ENCODE peak calls at places on chromosomes 3 and 15, in six cellular contexts. One of them, this sample, is unnamed.

GRCh38 chr15:101310508-101310907 is 15.5 kb upstream of the SNRPA1 start:
- DNase-seq in IMR-90: no peak
- DNase-seq in H9: no peak
- DNase-seq in H1: no peak
- DNase-seq in mesenchymal stem cell: no peak
- DNase-seq in trophoblast cell: no peak
- DNase-seq in this sample: no peak

GRCh38 chr3:71039332-71039731 is 544.2 kb downstream of the FOXP1 start:
- DNase-seq in mesenchymal stem cell: no peak
- DNase-seq in trophoblast cell: no peak
- DNase-seq in IMR-90: no peak
- DNase-seq in H1: no peak
- DNase-seq in H9: no peak
- DNase-seq in this sample: no peak

GRCh38 chr3:188280627-188281026 is 126.7 kb downstream of the LPP start:
- DNase-seq in mesenchymal stem cell: peak
- DNase-seq in IMR-90: peak
- DNase-seq in H9: no peak
- DNase-seq in H1: no peak
- DNase-seq in trophoblast cell: peak
- DNase-seq in this sample: no peak

GRCh38 chr15:41857316-41857715 is 18.7 kb downstream of the PLA2G4B start:
- DNase-seq in H9: no peak
- DNase-seq in H1: no peak
- DNase-seq in trophoblast cell: no peak
- DNase-seq in mesenchymal stem cell: no peak
- DNase-seq in IMR-90: no peak
- DNase-seq in this sample: no peak

GRCh38 chr15:48696627-48697312 is 51.3 kb upstream of the FBN1 start:
- DNase-seq in mesenchymal stem cell: no peak
- DNase-seq in H9: no peak
- DNase-seq in H1: no peak
- DNase-seq in trophoblast cell: peak
- DNase-seq in IMR-90: peak
- DNase-seq in this sample: no peak

GRCh38 chr3:149273096-149273751 is 51.6 kb upstream of the CP start:
- DNase-seq in trophoblast cell: peak
- DNase-seq in H1: no peak
- DNase-seq in IMR-90: peak
- DNase-seq in mesenchymal stem cell: peak
- DNase-seq in H9: peak
- DNase-seq in this sample: peak

GRCh38 chr15:57923311-57923710 is 142.2 kb downstream of the ALDH1A2 start:
- DNase-seq in mesenchymal stem cell: no peak
- DNase-seq in H9: no peak
- DNase-seq in IMR-90: no peak
- DNase-seq in trophoblast cell: no peak
- DNase-seq in H1: no peak
- DNase-seq in this sample: no peak

GRCh38 chr15:50241684-50242450 is 23.7 kb downstream of the HDC start:
- DNase-seq in mesenchymal stem cell: peak
- DNase-seq in trophoblast cell: no peak
- DNase-seq in H9: no peak
- DNase-seq in H1: no peak
- DNase-seq in IMR-90: peak
- DNase-seq in this sample: no peak

GRCh38 chr3:158702815-158703481 is 29.3 kb downstream of the RARRES1 start:
- DNase-seq in IMR-90: peak
- DNase-seq in H9: no peak
- DNase-seq in mesenchymal stem cell: peak
- DNase-seq in H1: no peak
- DNase-seq in trophoblast cell: no peak
- DNase-seq in this sample: no peak

GRCh38 chr3:123295171-123295900 is 93.6 kb downstream of the SEC22A start:
- DNase-seq in H9: no peak
- DNase-seq in IMR-90: no peak
- DNase-seq in H1: no peak
- DNase-seq in trophoblast cell: no peak
- DNase-seq in mesenchymal stem cell: no peak
- DNase-seq in this sample: no peak

GRCh38 chr15:77623878-77624524 is 8.7 kb downstream of the LINGO1 start:
- DNase-seq in trophoblast cell: no peak
- DNase-seq in IMR-90: no peak
- DNase-seq in H1: no peak
- DNase-seq in H9: no peak
- DNase-seq in mesenchymal stem cell: peak
- DNase-seq in this sample: no peak

GRCh38 chr15:77503764-77504163 is 83.1 kb downstream of the HMG20A start:
- DNase-seq in mesenchymal stem cell: no peak
- DNase-seq in H1: no peak
- DNase-seq in trophoblast cell: no peak
- DNase-seq in IMR-90: no peak
- DNase-seq in H9: no peak
- DNase-seq in this sample: no peak

DNA sequence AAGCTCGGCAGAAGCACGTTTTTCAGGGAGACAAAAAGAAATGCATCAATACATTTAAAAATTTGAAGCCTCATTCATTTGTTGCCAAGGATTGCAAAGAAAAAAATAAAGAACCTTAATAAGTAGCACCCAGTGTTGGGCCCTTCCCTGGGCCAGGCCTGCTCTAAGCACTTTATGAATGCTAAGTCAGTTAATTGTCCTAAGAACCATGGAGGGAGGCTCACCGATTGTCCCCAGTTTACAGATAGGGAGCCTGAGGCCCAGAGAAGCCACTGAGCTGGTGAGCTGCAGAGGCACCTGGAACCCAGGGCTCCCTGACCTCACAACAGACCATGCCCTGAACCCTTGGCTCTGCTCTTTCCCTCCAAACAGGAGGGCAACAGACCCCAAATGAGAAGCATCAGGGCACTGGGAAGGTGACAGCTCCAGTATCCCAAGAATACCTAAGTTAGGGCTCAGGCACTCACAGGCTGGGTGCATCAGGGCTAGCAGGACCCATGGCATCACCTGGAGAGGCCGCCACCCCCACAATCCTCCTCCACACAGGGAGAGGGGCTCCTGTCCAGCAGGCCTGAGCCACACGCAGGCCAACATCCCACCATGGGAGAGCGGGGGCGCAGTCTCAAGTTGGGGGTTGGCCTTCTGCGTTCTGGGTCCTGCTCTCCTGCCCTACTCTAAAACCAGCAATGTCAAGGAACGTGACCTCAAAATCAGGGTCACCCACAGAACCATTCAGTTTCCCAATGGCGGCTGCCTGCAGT is 3.9 kb downstream of the GRIP2 start:
- DNase-seq in trophoblast cell: no peak
- DNase-seq in IMR-90: no peak
- DNase-seq in H9: no peak
- DNase-seq in mesenchymal stem cell: no peak
- DNase-seq in H1: no peak
- DNase-seq in this sample: no peak
- H4K91ac ChIP-seq in trophoblast cell: no peak
- H4K91ac ChIP-seq in IMR-90: no peak
- H4K91ac ChIP-seq in H9: no peak
- H4K91ac ChIP-seq in mesenchymal stem cell: no peak
- H4K91ac ChIP-seq in H1: peak
- H4K91ac ChIP-seq in this sample: peak

DNA sequence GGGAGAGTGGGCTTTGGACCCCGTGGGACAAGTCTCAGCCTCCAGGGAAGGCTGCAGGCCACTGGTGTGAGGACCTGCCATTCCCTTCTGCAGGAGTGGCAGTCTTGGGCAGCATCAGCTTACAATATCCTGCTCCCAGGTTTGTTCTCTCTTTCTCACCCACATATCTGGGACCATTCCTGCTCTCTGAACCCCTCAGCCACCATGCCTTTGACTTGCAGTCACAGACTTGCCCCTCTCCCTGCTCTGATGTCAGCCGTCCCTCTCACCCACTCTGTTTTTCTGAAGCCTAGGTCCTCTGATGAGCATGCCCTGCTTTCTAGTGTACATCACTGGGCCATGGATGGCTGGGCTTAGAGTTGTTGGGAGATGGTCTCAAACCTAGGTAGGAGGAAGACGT is 282.1 kb downstream of the EPHB1 start:
- DNase-seq in mesenchymal stem cell: no peak
- DNase-seq in trophoblast cell: no peak
- DNase-seq in H1: no peak
- DNase-seq in IMR-90: no peak
- DNase-seq in H9: no peak
- DNase-seq in this sample: no peak
- H4K91ac ChIP-seq in mesenchymal stem cell: no peak
- H4K91ac ChIP-seq in trophoblast cell: no peak
- H4K91ac ChIP-seq in H1: no peak
- H4K91ac ChIP-seq in IMR-90: no peak
- H4K91ac ChIP-seq in H9: no peak
- H4K91ac ChIP-seq in this sample: no peak

GRCh38 chr3:16808393-16809107 is 76.2 kb upstream of the PLCL2 start:
- DNase-seq in mesenchymal stem cell: no peak
- DNase-seq in trophoblast cell: no peak
- DNase-seq in H9: no peak
- DNase-seq in H1: no peak
- DNase-seq in IMR-90: no peak
- DNase-seq in this sample: no peak

GRCh38 chr3:16807981-16808380 is 76.8 kb upstream of the PLCL2 start:
- DNase-seq in IMR-90: no peak
- DNase-seq in H9: no peak
- DNase-seq in H1: no peak
- DNase-seq in trophoblast cell: no peak
- DNase-seq in mesenchymal stem cell: no peak
- DNase-seq in this sample: no peak

GRCh38 chr3:16809482-16809881 is 75.3 kb upstream of the PLCL2 start:
- DNase-seq in H9: no peak
- DNase-seq in mesenchymal stem cell: no peak
- DNase-seq in trophoblast cell: no peak
- DNase-seq in IMR-90: no peak
- DNase-seq in H1: no peak
- DNase-seq in this sample: no peak

GRCh38 chr3:16810013-16810412 is 74.7 kb upstream of the PLCL2 start:
- DNase-seq in H9: no peak
- DNase-seq in mesenchymal stem cell: no peak
- DNase-seq in H1: no peak
- DNase-seq in IMR-90: no peak
- DNase-seq in trophoblast cell: no peak
- DNase-seq in this sample: no peak

DNA sequence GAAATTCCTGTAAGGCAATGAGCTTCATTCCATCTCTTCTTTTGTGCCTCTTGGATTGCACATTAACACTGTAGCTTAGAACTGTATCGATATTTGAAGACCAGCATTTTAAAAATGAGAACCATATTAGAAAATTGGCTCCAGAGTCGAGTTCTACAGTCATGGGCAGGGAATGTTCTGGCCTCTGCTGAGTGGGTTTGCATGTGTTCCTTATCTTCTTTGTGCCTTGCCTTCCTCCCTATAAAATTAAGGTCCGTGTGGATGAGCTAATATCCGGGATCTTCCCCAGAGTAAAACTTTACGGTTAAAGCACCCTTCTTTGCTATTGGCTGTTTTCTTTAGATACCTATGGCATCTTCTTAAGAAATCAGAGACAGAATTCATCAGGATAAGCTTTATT is 77.3 kb upstream of the PLCL2 start:
- DNase-seq in trophoblast cell: peak
- DNase-seq in H9: no peak
- DNase-seq in H1: no peak
- DNase-seq in mesenchymal stem cell: no peak
- DNase-seq in IMR-90: no peak
- DNase-seq in this sample: no peak
- H4K91ac ChIP-seq in trophoblast cell: no peak
- H4K91ac ChIP-seq in H9: no peak
- H4K91ac ChIP-seq in H1: no peak
- H4K91ac ChIP-seq in mesenchymal stem cell: no peak
- H4K91ac ChIP-seq in IMR-90: no peak
- H4K91ac ChIP-seq in this sample: no peak

GRCh38 chr15:39936187-39936586 is 2.3 kb downstream of the EIF2AK4 start:
- DNase-seq in H9: no peak
- DNase-seq in trophoblast cell: peak
- DNase-seq in H1: no peak
- DNase-seq in IMR-90: peak
- DNase-seq in mesenchymal stem cell: peak
- DNase-seq in this sample: no peak
- H4K91ac ChIP-seq in H9: no peak
- H4K91ac ChIP-seq in trophoblast cell: no peak
- H4K91ac ChIP-seq in H1: no peak
- H4K91ac ChIP-seq in IMR-90: no peak
- H4K91ac ChIP-seq in mesenchymal stem cell: no peak
- H4K91ac ChIP-seq in this sample: no peak

GRCh38 chr15:91866971-91867372 is 13.5 kb downstream of the SLCO3A1 start:
- DNase-seq in trophoblast cell: peak
- DNase-seq in IMR-90: no peak
- DNase-seq in mesenchymal stem cell: peak
- DNase-seq in H9: no peak
- DNase-seq in H1: no peak
- DNase-seq in this sample: no peak
- H4K91ac ChIP-seq in trophoblast cell: peak
- H4K91ac ChIP-seq in IMR-90: peak
- H4K91ac ChIP-seq in mesenchymal stem cell: no peak
- H4K91ac ChIP-seq in H9: no peak
- H4K91ac ChIP-seq in H1: peak
- H4K91ac ChIP-seq in this sample: no peak

GRCh38 chr3:66534304-66534703 is 33.5 kb upstream of the LRIG1 start:
- DNase-seq in H9: no peak
- DNase-seq in H1: no peak
- DNase-seq in mesenchymal stem cell: no peak
- DNase-seq in IMR-90: no peak
- DNase-seq in trophoblast cell: no peak
- DNase-seq in this sample: no peak

GRCh38 chr3:66532160-66532587 is 31.4 kb upstream of the LRIG1 start:
- DNase-seq in H1: peak
- DNase-seq in H9: peak
- DNase-seq in mesenchymal stem cell: no peak
- DNase-seq in IMR-90: no peak
- DNase-seq in trophoblast cell: no peak
- DNase-seq in this sample: no peak

GRCh38 chr3:66531256-66531655 is 30.4 kb upstream of the LRIG1 start:
- DNase-seq in trophoblast cell: no peak
- DNase-seq in IMR-90: no peak
- DNase-seq in H9: no peak
- DNase-seq in mesenchymal stem cell: no peak
- DNase-seq in H1: no peak
- DNase-seq in this sample: no peak

GRCh38 chr3:66536791-66537190 is 36.0 kb upstream of the LRIG1 start:
- DNase-seq in trophoblast cell: no peak
- DNase-seq in mesenchymal stem cell: no peak
- DNase-seq in H1: no peak
- DNase-seq in IMR-90: no peak
- DNase-seq in H9: no peak
- DNase-seq in this sample: no peak

GRCh38 chr3:66532613-66533012 is 31.8 kb upstream of the LRIG1 start:
- DNase-seq in mesenchymal stem cell: no peak
- DNase-seq in H9: no peak
- DNase-seq in IMR-90: no peak
- DNase-seq in H1: no peak
- DNase-seq in trophoblast cell: no peak
- DNase-seq in this sample: no peak
- H4K91ac ChIP-seq in mesenchymal stem cell: no peak
- H4K91ac ChIP-seq in H9: no peak
- H4K91ac ChIP-seq in IMR-90: no peak
- H4K91ac ChIP-seq in H1: peak
- H4K91ac ChIP-seq in trophoblast cell: no peak
- H4K91ac ChIP-seq in this sample: no peak

GRCh38 chr15:44368367-44368766 is 59.1 kb upstream of the CTDSPL2 start:
- DNase-seq in trophoblast cell: no peak
- DNase-seq in mesenchymal stem cell: no peak
- DNase-seq in H9: no peak
- DNase-seq in H1: no peak
- DNase-seq in IMR-90: no peak
- DNase-seq in this sample: no peak

GRCh38 chr15:44370830-44371229 is 56.6 kb upstream of the CTDSPL2 start:
- DNase-seq in mesenchymal stem cell: no peak
- DNase-seq in IMR-90: no peak
- DNase-seq in H9: no peak
- DNase-seq in trophoblast cell: no peak
- DNase-seq in H1: no peak
- DNase-seq in this sample: no peak
- H4K91ac ChIP-seq in mesenchymal stem cell: no peak
- H4K91ac ChIP-seq in IMR-90: no peak
- H4K91ac ChIP-seq in H9: no peak
- H4K91ac ChIP-seq in trophoblast cell: no peak
- H4K91ac ChIP-seq in H1: no peak
- H4K91ac ChIP-seq in this sample: no peak

This sample was measured in neuronal stem cell.